ENCODE peak calls at places on chromosomes 6 and 20, in five cellular contexts. One of them, this sample, is unnamed. For H3K9me3, the result is how much of the 10 kb centered on the place peaks cover.

GRCh38 chr6:148892247-148892646 is 145.4 kb downstream of the UST start:
- DNase-seq in SK-N-MC: no peak
- DNase-seq in GM23248: peak
- DNase-seq in neural progenitor cell: no peak
- DNase-seq in fibroblast of lung: peak
- DNase-seq in this sample: no peak

GRCh38 chr6:70375882-70376281 is 37.4 kb upstream of the FAM135A start:
- DNase-seq in SK-N-MC: no peak
- DNase-seq in GM23248: peak
- DNase-seq in neural progenitor cell: peak
- DNase-seq in fibroblast of lung: no peak
- DNase-seq in this sample: no peak

GRCh38 chr6:46882622-46883021 is 39.1 kb downstream of the ADGRF5 start:
- DNase-seq in GM23248: no peak
- DNase-seq in neural progenitor cell: no peak
- DNase-seq in fibroblast of lung: no peak
- DNase-seq in SK-N-MC: no peak
- DNase-seq in this sample: no peak

GRCh38 chr6:69976591-69977090 is 110.3 kb downstream of the COL19A1 start:
- DNase-seq in neural progenitor cell: no peak
- DNase-seq in fibroblast of lung: no peak
- DNase-seq in SK-N-MC: no peak
- DNase-seq in GM23248: no peak
- DNase-seq in this sample: no peak

GRCh38 chr6:13924146-13924948 is 405 bp upstream of the RNF182 start:
- DNase-seq in fibroblast of lung: peak
- DNase-seq in GM23248: peak
- DNase-seq in SK-N-MC: no peak
- DNase-seq in neural progenitor cell: peak
- DNase-seq in this sample: no peak

GRCh38 chr6:88671624-88672023 is 291.8 kb downstream of the RNGTT start:
- DNase-seq in SK-N-MC: no peak
- DNase-seq in fibroblast of lung: no peak
- DNase-seq in neural progenitor cell: no peak
- DNase-seq in GM23248: no peak
- DNase-seq in this sample: no peak

GRCh38 chr20:25146976-25147375 is 48.5 kb upstream of the ENTPD6 start:
- DNase-seq in SK-N-MC: no peak
- DNase-seq in GM23248: no peak
- DNase-seq in neural progenitor cell: no peak
- DNase-seq in fibroblast of lung: no peak
- DNase-seq in this sample: no peak

GRCh38 chr6:83270971-83271714 is 78.0 kb downstream of the RWDD2A start:
- DNase-seq in SK-N-MC: no peak
- DNase-seq in fibroblast of lung: peak
- DNase-seq in neural progenitor cell: no peak
- DNase-seq in GM23248: peak
- DNase-seq in this sample: no peak

GRCh38 chr20:44247131-44247571 is at the start of gene GDAP1L1:
- DNase-seq in SK-N-MC: no peak
- DNase-seq in fibroblast of lung: no peak
- DNase-seq in GM23248: peak
- DNase-seq in neural progenitor cell: peak
- DNase-seq in this sample: no peak

GRCh38 chr20:62259294-62259565 is 20.9 kb downstream of the OSBPL2 start:
- DNase-seq in SK-N-MC: no peak
- DNase-seq in GM23248: no peak
- DNase-seq in neural progenitor cell: no peak
- DNase-seq in fibroblast of lung: no peak
- DNase-seq in this sample: no peak

GRCh38 chr6:87431263-87431662 is 23.5 kb downstream of the CFAP206 start:
- DNase-seq in GM23248: peak
- DNase-seq in neural progenitor cell: no peak
- DNase-seq in SK-N-MC: no peak
- DNase-seq in fibroblast of lung: peak
- DNase-seq in this sample: no peak

GRCh38 chr6:149476789-149477455 is 7.9 kb downstream of the ZC3H12D start:
- DNase-seq in fibroblast of lung: no peak
- DNase-seq in neural progenitor cell: no peak
- DNase-seq in SK-N-MC: no peak
- DNase-seq in GM23248: no peak
- DNase-seq in this sample: no peak

GRCh38 chr6:142693446-142693845 is 251.5 kb downstream of the HIVEP2 start:
- DNase-seq in SK-N-MC: no peak
- DNase-seq in fibroblast of lung: peak
- DNase-seq in neural progenitor cell: no peak
- DNase-seq in GM23248: peak
- DNase-seq in this sample: no peak

GRCh38 chr20:44959082-44959895 is 908 bp downstream of the TOMM34 start:
- DNase-seq in GM23248: peak
- DNase-seq in fibroblast of lung: peak
- DNase-seq in SK-N-MC: no peak
- DNase-seq in neural progenitor cell: peak
- DNase-seq in this sample: no peak

GRCh38 chr6:5076931-5077330 is 8.2 kb upstream of the PPP1R3G start:
- DNase-seq in fibroblast of lung: no peak
- DNase-seq in neural progenitor cell: no peak
- DNase-seq in SK-N-MC: no peak
- DNase-seq in GM23248: no peak
- DNase-seq in this sample: no peak

GRCh38 chr6:148193063-148193680 is 149.5 kb upstream of the SASH1 start:
- DNase-seq in fibroblast of lung: no peak
- DNase-seq in GM23248: peak
- DNase-seq in SK-N-MC: no peak
- DNase-seq in neural progenitor cell: no peak
- DNase-seq in this sample: peak

GRCh38 chr20:16241911-16242310 is 331.3 kb downstream of the KIF16B start:
- DNase-seq in SK-N-MC: no peak
- DNase-seq in neural progenitor cell: no peak
- DNase-seq in fibroblast of lung: no peak
- DNase-seq in GM23248: no peak
- DNase-seq in this sample: no peak

GRCh38 chr6:146441907-146442306 is 101.7 kb upstream of the RAB32 start:
- DNase-seq in GM23248: no peak
- DNase-seq in SK-N-MC: no peak
- DNase-seq in neural progenitor cell: no peak
- DNase-seq in fibroblast of lung: no peak
- DNase-seq in this sample: no peak

DNA sequence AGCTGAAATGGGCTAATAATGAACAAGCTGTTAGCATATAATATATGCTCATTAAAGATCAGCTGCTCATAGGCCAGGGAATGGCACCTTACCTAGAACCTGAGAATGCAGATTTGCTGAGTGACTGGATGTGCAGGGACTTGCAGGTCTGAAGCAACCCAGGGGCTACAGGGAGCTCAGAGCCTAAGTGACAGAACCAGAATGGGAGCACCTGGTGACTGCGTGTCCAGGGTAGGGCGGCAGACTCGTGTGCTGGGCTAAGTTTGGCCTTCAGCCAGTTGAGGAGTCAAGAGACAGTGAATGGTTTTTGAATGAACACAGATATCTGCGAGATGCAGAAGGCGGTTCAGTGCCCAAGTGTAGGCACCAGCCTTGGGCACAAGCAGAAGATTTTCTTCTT is 198.5 kb downstream of the TMEM242 start:
- DNase-seq in SK-N-MC: no peak
- DNase-seq in GM23248: no peak
- DNase-seq in neural progenitor cell: no peak
- DNase-seq in fibroblast of lung: no peak
- DNase-seq in this sample: no peak
- H3K9me3 ChIP-seq in SK-N-MC: under half
- H3K9me3 ChIP-seq in GM23248: under half
- H3K9me3 ChIP-seq in neural progenitor cell: under half
- H3K9me3 ChIP-seq in fibroblast of lung: under half
- H3K9me3 ChIP-seq in this sample: under half

GRCh38 chr6:131250121-131250520 is 114.9 kb downstream of the AKAP7 start:
- DNase-seq in fibroblast of lung: peak
- DNase-seq in SK-N-MC: no peak
- DNase-seq in neural progenitor cell: peak
- DNase-seq in GM23248: peak
- DNase-seq in this sample: peak
- H3K4me3 ChIP-seq in fibroblast of lung: peak
- H3K4me3 ChIP-seq in SK-N-MC: peak
- H3K4me3 ChIP-seq in neural progenitor cell: peak
- H3K4me3 ChIP-seq in GM23248: peak
- H3K4me3 ChIP-seq in this sample: peak

GRCh38 chr20:57399587-57400261 is 8.5 kb downstream of the RBM38 start:
- DNase-seq in SK-N-MC: no peak
- DNase-seq in GM23248: no peak
- DNase-seq in fibroblast of lung: no peak
- DNase-seq in neural progenitor cell: no peak
- DNase-seq in this sample: no peak
- H3K9ac ChIP-seq in SK-N-MC: no peak
- H3K9ac ChIP-seq in GM23248: no peak
- H3K9ac ChIP-seq in fibroblast of lung: no peak
- H3K9ac ChIP-seq in neural progenitor cell: no peak
- H3K9ac ChIP-seq in this sample: peak

GRCh38 chr6:30861257-30862048 is 22.9 kb upstream of the DDR1 start:
- DNase-seq in SK-N-MC: no peak
- DNase-seq in GM23248: no peak
- DNase-seq in fibroblast of lung: no peak
- DNase-seq in neural progenitor cell: no peak
- DNase-seq in this sample: no peak

GRCh38 chr6:30862156-30862875 is 22.0 kb upstream of the DDR1 start:
- DNase-seq in SK-N-MC: no peak
- DNase-seq in GM23248: no peak
- DNase-seq in fibroblast of lung: no peak
- DNase-seq in neural progenitor cell: no peak
- DNase-seq in this sample: no peak

GRCh38 chr6:30864325-30864724 is 20.0 kb upstream of the DDR1 start:
- DNase-seq in neural progenitor cell: no peak
- DNase-seq in SK-N-MC: no peak
- DNase-seq in GM23248: no peak
- DNase-seq in fibroblast of lung: no peak
- DNase-seq in this sample: no peak
- H3K9me3 ChIP-seq in neural progenitor cell: under half
- H3K9me3 ChIP-seq in SK-N-MC: under half
- H3K9me3 ChIP-seq in GM23248: under half
- H3K9me3 ChIP-seq in fibroblast of lung: under half
- H3K9me3 ChIP-seq in this sample: under half

DNA sequence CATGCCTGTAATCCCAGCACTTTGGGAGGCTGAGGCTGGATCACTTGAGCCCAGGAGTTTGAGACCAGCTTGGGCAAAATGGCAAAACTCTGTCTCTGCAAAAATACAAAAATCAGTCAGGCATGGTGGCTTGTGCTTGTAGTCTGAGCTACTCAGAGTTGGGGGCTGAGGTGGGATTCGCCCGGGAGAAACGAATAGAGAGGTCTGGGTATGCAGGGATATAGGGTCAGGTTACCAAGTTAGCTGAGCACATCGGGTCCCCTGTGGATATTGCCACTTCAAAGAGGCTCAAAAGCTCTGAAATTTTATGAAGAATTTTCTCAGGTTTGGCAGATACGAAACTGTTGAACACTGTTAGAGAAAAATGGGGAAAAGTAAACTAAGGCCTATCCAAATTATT is 120.9 kb upstream of the SGK1 start:
- DNase-seq in neural progenitor cell: peak
- DNase-seq in GM23248: no peak
- DNase-seq in fibroblast of lung: no peak
- DNase-seq in SK-N-MC: no peak
- DNase-seq in this sample: no peak
- H3K4me3 ChIP-seq in neural progenitor cell: no peak
- H3K4me3 ChIP-seq in GM23248: no peak
- H3K4me3 ChIP-seq in fibroblast of lung: no peak
- H3K4me3 ChIP-seq in SK-N-MC: no peak
- H3K4me3 ChIP-seq in this sample: no peak